ENCODE peak calls at places on chromosome 19, in seven cellular contexts. E is activated naive CD4-positive, alpha-beta T cell treated with Interleukin-2 at 50 U/mL for 16 hours; D is endodermal cell; A is activated CD4-positive, alpha-beta T cell treated with anti-CD3 and anti-CD28 coated beads, Interleukin-2, amount 10 ng/mL, durations not matched to agents 7 days and 5 days; T is Calu3; U is stimulated activated CD4-positive, alpha-beta T cell treated with anti-CD3 and anti-CD28 coated beads, TNF-alpha, amount 100 ng/mL, for 1 hour; G is PC-9. H is an unnamed sample.

GRCh38 chr19:10192922-10193321 is 1.8 kb downstream of the DNMT1 start:
- DNase-seq in T (no peak), U (no peak), G (no peak), E (no peak), A (no peak), D (no peak), H (no peak)

GRCh38 chr19:5340637-5341447 is at the start of gene PTPRS:
- DNase-seq in D (peak), A (peak), G (no peak), E (peak), U (peak), T (peak), H (peak)

GRCh38 chr19:23365222-23365621 is 30.0 kb downstream of the ZNF91 start:
- DNase-seq in G (no peak), A (no peak), U (no peak), D (no peak), T (no peak), E (no peak), H (no peak)

GRCh38 chr19:49927526-49928264 is 1.3 kb upstream of the ATF5 start:
- DNase-seq in T (no peak), U (no peak), D (no peak), G (no peak), A (no peak), E (no peak), H (no peak)

GRCh38 chr19:48726573-48726972 is 7.0 kb upstream of the MAMSTR start:
- DNase-seq in T (no peak), E (no peak), U (no peak), A (peak), D (no peak), G (no peak), H (peak)

GRCh38 chr19:54684537-54684936 is 21.8 kb downstream of the LILRB4 start:
- DNase-seq in U (no peak), T (peak), E (no peak), G (peak), D (peak), A (peak), H (no peak)

GRCh38 chr19:1400281-1401137 is 833 bp downstream of the GAMT start:
- DNase-seq in A (no peak), U (no peak), E (no peak), D (no peak), G (no peak), T (no peak), H (peak)

GRCh38 chr19:38685666-38686529 is 38.4 kb downstream of the ACTN4 start:
- DNase-seq in G (peak), D (peak), U (no peak), A (peak), T (peak), E (no peak), H (peak)

GRCh38 chr19:5827342-5827890 is 12.1 kb downstream of the FUT6 start:
- DNase-seq in U (no peak), D (no peak), E (no peak), G (no peak), A (no peak), T (no peak), H (no peak)

GRCh38 chr19:4267901-4268815 is 10.9 kb upstream of the SHD start:
- DNase-seq in D (no peak), E (no peak), G (no peak), T (no peak), U (no peak), A (no peak), H (no peak)

GRCh38 chr19:42241279-42241678 is 1.1 kb downstream of the GSK3A start:
- DNase-seq in U (no peak), A (no peak), E (no peak), T (no peak), D (no peak), G (no peak), H (no peak)

GRCh38 chr19:29089315-29089855 is 123.6 kb downstream of the UQCRFS1 start:
- DNase-seq in U (no peak), A (no peak), T (no peak), G (no peak), E (no peak), D (no peak), H (no peak)

GRCh38 chr19:49217382-49217781 is 59.8 kb downstream of the TRPM4 start:
- DNase-seq in E (no peak), G (no peak), A (no peak), U (no peak), D (no peak), T (no peak), H (no peak)

GRCh38 chr19:35023428-35023827 is 6.8 kb upstream of the SCN1B start:
- DNase-seq in E (no peak), T (no peak), G (no peak), A (no peak), D (no peak), U (no peak), H (no peak)

GRCh38 chr19:20482721-20483120 is 82.9 kb downstream of the ZNF737 start:
- DNase-seq in G (no peak), U (no peak), T (no peak), A (peak), D (peak), E (no peak), H (no peak)

GRCh38 chr19:49881672-49882394 is 4.3 kb downstream of the TBC1D17 start:
- DNase-seq in D (peak), A (no peak), U (no peak), T (no peak), G (no peak), E (no peak), H (no peak)

H was measured in germinal center.